ENCODE peak calls at places on chromosome 15, in five cellular contexts. K is substantia nigra; S is activated CD4-positive, alpha-beta memory T cell treated with anti-CD3 and anti-CD28 coated beads for 36 hours; P is NCI-H1105; O is cardiac fibroblast. D is an unnamed sample.

GRCh38 chr15:89433686-89434085 is 62.7 kb downstream of the RHCG start:
- DNase-seq in K (peak), S (no peak), P (no peak), O (no peak), D (no peak)

GRCh38 chr15:51844747-51845426 is 15.4 kb downstream of the TMOD3 start:
- DNase-seq in K (no peak), S (no peak), P (no peak), O (peak), D (no peak)

GRCh38 chr15:92846716-92847115 is 53.4 kb upstream of the CHD2 start:
- DNase-seq in K (no peak), S (no peak), P (no peak), O (no peak), D (no peak)

GRCh38 chr15:71747128-71748083 is 62.9 kb upstream of the NR2E3 start:
- DNase-seq in K (no peak), S (no peak), P (no peak), O (peak), D (peak)

GRCh38 chr15:85414495-85414894 is 34.1 kb downstream of the AKAP13 start:
- DNase-seq in K (no peak), S (no peak), P (no peak), O (peak), D (no peak)

GRCh38 chr15:75416584-75416983 is 34.9 kb downstream of the SIN3A start:
- DNase-seq in K (no peak), S (no peak), P (no peak), O (no peak), D (no peak)

GRCh38 chr15:48040166-48040817 is 80.5 kb upstream of the SLC24A5 start:
- DNase-seq in K (no peak), S (no peak), P (no peak), O (peak), D (peak)

GRCh38 chr15:101256756-101257155 is 4.9 kb upstream of the CHSY1 start:
- DNase-seq in K (no peak), S (no peak), P (no peak), O (no peak), D (no peak)

GRCh38 chr15:78909791-78910228 is 35.0 kb downstream of the CTSH start:
- DNase-seq in K (no peak), S (peak), P (no peak), O (peak), D (no peak)

GRCh38 chr15:60385620-60386552 is 11.9 kb downstream of the ANXA2 start:
- DNase-seq in K (no peak), S (no peak), P (no peak), O (peak), D (no peak)

GRCh38 chr15:85688703-85689102 is 106.0 kb downstream of the KLHL25 start:
- DNase-seq in K (no peak), S (no peak), P (no peak), O (no peak), D (no peak)

GRCh38 chr15:95929232-95929846 is 401.2 kb upstream of the NR2F2 start:
- DNase-seq in K (no peak), S (no peak), P (no peak), O (peak), D (no peak)

GRCh38 chr15:98817745-98818144 is 169.4 kb downstream of the IGF1R start:
- DNase-seq in K (no peak), S (no peak), P (no peak), O (no peak), D (no peak)